ENCODE peak calls at places on chromosomes 1 and 21, in seven cellular contexts. One of them, this sample, is unnamed.

GRCh38 chr1:20174937-20175666 is 10.8 kb upstream of the UBXN10 start:
- DNase-seq in adipocyte: no peak
- DNase-seq in heart left ventricle: peak
- DNase-seq in keratinocyte: no peak
- DNase-seq in kidney: peak
- DNase-seq in tibial nerve: no peak
- DNase-seq in SK-N-MC: no peak
- DNase-seq in this sample: no peak

GRCh38 chr1:8351693-8352470 is 34.0 kb downstream of the SLC45A1 start:
- DNase-seq in adipocyte: peak
- DNase-seq in heart left ventricle: no peak
- DNase-seq in keratinocyte: no peak
- DNase-seq in kidney: peak
- DNase-seq in tibial nerve: no peak
- DNase-seq in SK-N-MC: no peak
- DNase-seq in this sample: no peak

GRCh38 chr1:60867782-60868181 is 214.6 kb upstream of the NFIA start:
- DNase-seq in adipocyte: no peak
- DNase-seq in heart left ventricle: no peak
- DNase-seq in keratinocyte: no peak
- DNase-seq in kidney: peak
- DNase-seq in tibial nerve: no peak
- DNase-seq in SK-N-MC: no peak
- DNase-seq in this sample: no peak

GRCh38 chr21:20661745-20662470 is 336.3 kb upstream of the NCAM2 start:
- DNase-seq in adipocyte: no peak
- DNase-seq in heart left ventricle: no peak
- DNase-seq in keratinocyte: no peak
- DNase-seq in kidney: no peak
- DNase-seq in tibial nerve: no peak
- DNase-seq in SK-N-MC: peak
- DNase-seq in this sample: no peak

GRCh38 chr1:95716550-95716949 is 482.5 kb downstream of the RWDD3 start:
- DNase-seq in adipocyte: no peak
- DNase-seq in heart left ventricle: no peak
- DNase-seq in keratinocyte: no peak
- DNase-seq in kidney: no peak
- DNase-seq in tibial nerve: no peak
- DNase-seq in SK-N-MC: no peak
- DNase-seq in this sample: no peak

GRCh38 chr1:228827026-228827425 is 91.7 kb downstream of the RHOU start:
- DNase-seq in adipocyte: no peak
- DNase-seq in heart left ventricle: no peak
- DNase-seq in keratinocyte: no peak
- DNase-seq in kidney: no peak
- DNase-seq in tibial nerve: no peak
- DNase-seq in SK-N-MC: no peak
- DNase-seq in this sample: peak

GRCh38 chr1:79376106-79376505 is 369.6 kb upstream of the ADGRL4 start:
- DNase-seq in adipocyte: no peak
- DNase-seq in heart left ventricle: no peak
- DNase-seq in keratinocyte: no peak
- DNase-seq in kidney: no peak
- DNase-seq in tibial nerve: no peak
- DNase-seq in SK-N-MC: peak
- DNase-seq in this sample: no peak

GRCh38 chr21:42157606-42158310 is 61.2 kb upstream of the ABCG1 start:
- DNase-seq in adipocyte: no peak
- DNase-seq in heart left ventricle: no peak
- DNase-seq in keratinocyte: no peak
- DNase-seq in kidney: peak
- DNase-seq in tibial nerve: no peak
- DNase-seq in SK-N-MC: no peak
- DNase-seq in this sample: no peak

GRCh38 chr21:46559291-46559983 is 45.4 kb downstream of the S100B start:
- DNase-seq in adipocyte: no peak
- DNase-seq in heart left ventricle: no peak
- DNase-seq in keratinocyte: no peak
- DNase-seq in kidney: no peak
- DNase-seq in tibial nerve: no peak
- DNase-seq in SK-N-MC: no peak
- DNase-seq in this sample: no peak

GRCh38 chr1:10932088-10932487 is 80.4 kb upstream of the TARDBP start:
- DNase-seq in adipocyte: no peak
- DNase-seq in heart left ventricle: peak
- DNase-seq in keratinocyte: no peak
- DNase-seq in kidney: no peak
- DNase-seq in tibial nerve: no peak
- DNase-seq in SK-N-MC: no peak
- DNase-seq in this sample: no peak

GRCh38 chr1:9852410-9853301 is 28.9 kb upstream of the CLSTN1 start:
- DNase-seq in adipocyte: peak
- DNase-seq in heart left ventricle: no peak
- DNase-seq in keratinocyte: no peak
- DNase-seq in kidney: no peak
- DNase-seq in tibial nerve: no peak
- DNase-seq in SK-N-MC: peak
- DNase-seq in this sample: peak

GRCh38 chr1:223837206-223837605 is 8.5 kb downstream of the TP53BP2 start:
- DNase-seq in adipocyte: no peak
- DNase-seq in heart left ventricle: no peak
- DNase-seq in keratinocyte: no peak
- DNase-seq in kidney: no peak
- DNase-seq in tibial nerve: no peak
- DNase-seq in SK-N-MC: no peak
- DNase-seq in this sample: peak

GRCh38 chr1:234295039-234295438 is 78.2 kb upstream of the COA6 start:
- DNase-seq in adipocyte: no peak
- DNase-seq in heart left ventricle: no peak
- DNase-seq in keratinocyte: no peak
- DNase-seq in kidney: no peak
- DNase-seq in tibial nerve: no peak
- DNase-seq in SK-N-MC: no peak
- DNase-seq in this sample: no peak

GRCh38 chr1:37841652-37842051 is 17.7 kb downstream of the MTF1 start:
- DNase-seq in adipocyte: no peak
- DNase-seq in heart left ventricle: no peak
- DNase-seq in keratinocyte: no peak
- DNase-seq in kidney: no peak
- DNase-seq in tibial nerve: no peak
- DNase-seq in SK-N-MC: no peak
- DNase-seq in this sample: no peak

GRCh38 chr1:37849480-37849879 is 9.9 kb downstream of the MTF1 start:
- DNase-seq in adipocyte: no peak
- DNase-seq in heart left ventricle: no peak
- DNase-seq in keratinocyte: no peak
- DNase-seq in kidney: no peak
- DNase-seq in tibial nerve: no peak
- DNase-seq in SK-N-MC: no peak
- DNase-seq in this sample: no peak

GRCh38 chr1:37845049-37845646 is 14.2 kb downstream of the MTF1 start:
- DNase-seq in adipocyte: no peak
- DNase-seq in heart left ventricle: no peak
- DNase-seq in keratinocyte: no peak
- DNase-seq in kidney: no peak
- DNase-seq in tibial nerve: no peak
- DNase-seq in SK-N-MC: no peak
- DNase-seq in this sample: no peak

GRCh38 chr1:37846634-37847339 is 12.6 kb downstream of the MTF1 start:
- DNase-seq in adipocyte: no peak
- DNase-seq in heart left ventricle: no peak
- DNase-seq in keratinocyte: no peak
- DNase-seq in kidney: no peak
- DNase-seq in tibial nerve: no peak
- DNase-seq in SK-N-MC: no peak
- DNase-seq in this sample: peak

DNA sequence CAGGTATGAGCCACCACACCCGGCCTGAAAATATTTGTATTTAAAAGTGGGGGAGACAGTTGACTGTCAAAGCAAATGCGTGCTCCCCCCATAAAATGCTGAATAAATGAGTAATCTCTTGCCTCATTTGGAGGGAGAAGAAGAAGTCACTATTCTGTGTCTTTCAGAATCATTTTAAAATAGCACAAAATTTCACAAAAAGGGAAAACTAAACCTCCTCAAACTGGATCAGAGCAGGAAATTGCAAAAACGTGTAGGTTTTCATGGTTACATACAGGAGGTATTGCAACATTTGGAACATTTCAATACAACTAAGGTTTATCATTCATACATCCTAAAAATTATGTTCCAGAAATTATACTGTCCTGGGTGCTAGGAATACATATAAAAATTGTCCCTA is 13.6 kb downstream of the MTF1 start:
- DNase-seq in adipocyte: peak
- DNase-seq in heart left ventricle: no peak
- DNase-seq in keratinocyte: no peak
- DNase-seq in kidney: no peak
- DNase-seq in tibial nerve: no peak
- DNase-seq in SK-N-MC: no peak
- DNase-seq in this sample: no peak
- H3K4me3 ChIP-seq in adipocyte: no peak
- H3K4me3 ChIP-seq in heart left ventricle: no peak
- H3K4me3 ChIP-seq in keratinocyte: no peak
- H3K4me3 ChIP-seq in kidney: no peak
- H3K4me3 ChIP-seq in tibial nerve: no peak
- H3K4me3 ChIP-seq in SK-N-MC: no peak
- H3K4me3 ChIP-seq in this sample: no peak

GRCh38 chr1:15222653-15223303 is 24.2 kb upstream of the FHAD1 start:
- DNase-seq in adipocyte: no peak
- DNase-seq in heart left ventricle: no peak
- DNase-seq in keratinocyte: no peak
- DNase-seq in kidney: no peak
- DNase-seq in tibial nerve: no peak
- DNase-seq in SK-N-MC: no peak
- DNase-seq in this sample: no peak
- H3K4me3 ChIP-seq in adipocyte: no peak
- H3K4me3 ChIP-seq in heart left ventricle: no peak
- H3K4me3 ChIP-seq in keratinocyte: no peak
- H3K4me3 ChIP-seq in kidney: no peak
- H3K4me3 ChIP-seq in tibial nerve: no peak
- H3K4me3 ChIP-seq in SK-N-MC: no peak
- H3K4me3 ChIP-seq in this sample: no peak

GRCh38 chr1:178998295-178998694 is 27.4 kb upstream of the FAM20B start:
- DNase-seq in adipocyte: no peak
- DNase-seq in heart left ventricle: no peak
- DNase-seq in keratinocyte: no peak
- DNase-seq in kidney: no peak
- DNase-seq in tibial nerve: no peak
- DNase-seq in SK-N-MC: no peak
- DNase-seq in this sample: no peak

GRCh38 chr1:179001451-179001850 is 24.2 kb upstream of the FAM20B start:
- DNase-seq in adipocyte: no peak
- DNase-seq in heart left ventricle: no peak
- DNase-seq in keratinocyte: no peak
- DNase-seq in kidney: no peak
- DNase-seq in tibial nerve: no peak
- DNase-seq in SK-N-MC: no peak
- DNase-seq in this sample: no peak

GRCh38 chr1:178999061-178999460 is 26.6 kb upstream of the FAM20B start:
- DNase-seq in adipocyte: no peak
- DNase-seq in heart left ventricle: no peak
- DNase-seq in keratinocyte: no peak
- DNase-seq in kidney: no peak
- DNase-seq in tibial nerve: no peak
- DNase-seq in SK-N-MC: no peak
- DNase-seq in this sample: no peak

GRCh38 chr1:179003474-179004066 is 22.1 kb upstream of the FAM20B start:
- DNase-seq in adipocyte: no peak
- DNase-seq in heart left ventricle: no peak
- DNase-seq in keratinocyte: no peak
- DNase-seq in kidney: no peak
- DNase-seq in tibial nerve: no peak
- DNase-seq in SK-N-MC: no peak
- DNase-seq in this sample: no peak

DNA sequence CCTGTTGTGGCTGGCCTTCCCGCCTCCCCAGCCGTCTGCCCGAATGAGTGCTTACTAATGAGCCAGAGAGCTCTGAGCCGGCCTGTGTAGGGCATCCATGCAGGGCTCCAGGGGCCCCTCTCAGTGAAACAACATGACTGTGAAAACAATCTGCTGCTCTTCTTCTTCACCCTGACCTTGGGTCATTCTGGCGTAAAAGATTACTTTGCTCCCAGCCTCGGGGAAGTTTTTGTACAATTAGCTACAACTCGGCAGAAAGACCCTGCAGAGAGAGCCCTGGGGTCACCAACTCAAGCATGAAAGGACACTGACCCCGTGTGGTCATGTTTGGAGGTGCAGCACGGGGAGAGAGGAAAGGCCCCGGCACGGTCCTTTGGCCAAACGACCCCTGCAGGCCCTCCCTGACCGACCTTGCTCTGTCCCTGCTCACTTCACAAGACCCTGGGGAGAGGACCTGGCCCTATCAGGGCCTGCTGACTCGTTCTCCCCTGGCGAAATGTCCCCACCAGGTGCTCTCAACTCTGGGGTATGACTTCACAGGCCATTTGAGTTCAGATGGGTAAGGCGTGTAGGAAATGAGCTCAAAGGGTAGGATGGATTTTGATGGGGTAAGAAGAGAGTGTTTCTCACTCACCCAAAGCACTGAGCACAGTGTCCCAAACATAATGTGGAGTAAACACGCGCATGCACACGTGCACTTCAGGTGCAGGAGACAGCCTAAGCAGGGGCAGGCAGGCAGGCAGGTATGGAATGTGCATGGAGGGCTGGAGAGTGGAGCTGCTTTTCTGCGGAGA is 22.9 kb upstream of the FAM20B start:
- DNase-seq in adipocyte: peak
- DNase-seq in heart left ventricle: peak
- DNase-seq in keratinocyte: no peak
- DNase-seq in kidney: peak
- DNase-seq in tibial nerve: peak
- DNase-seq in SK-N-MC: peak
- DNase-seq in this sample: peak
- H3K4me3 ChIP-seq in adipocyte: no peak
- H3K4me3 ChIP-seq in heart left ventricle: no peak
- H3K4me3 ChIP-seq in keratinocyte: no peak
- H3K4me3 ChIP-seq in kidney: peak
- H3K4me3 ChIP-seq in tibial nerve: peak
- H3K4me3 ChIP-seq in SK-N-MC: peak
- H3K4me3 ChIP-seq in this sample: no peak

DNA sequence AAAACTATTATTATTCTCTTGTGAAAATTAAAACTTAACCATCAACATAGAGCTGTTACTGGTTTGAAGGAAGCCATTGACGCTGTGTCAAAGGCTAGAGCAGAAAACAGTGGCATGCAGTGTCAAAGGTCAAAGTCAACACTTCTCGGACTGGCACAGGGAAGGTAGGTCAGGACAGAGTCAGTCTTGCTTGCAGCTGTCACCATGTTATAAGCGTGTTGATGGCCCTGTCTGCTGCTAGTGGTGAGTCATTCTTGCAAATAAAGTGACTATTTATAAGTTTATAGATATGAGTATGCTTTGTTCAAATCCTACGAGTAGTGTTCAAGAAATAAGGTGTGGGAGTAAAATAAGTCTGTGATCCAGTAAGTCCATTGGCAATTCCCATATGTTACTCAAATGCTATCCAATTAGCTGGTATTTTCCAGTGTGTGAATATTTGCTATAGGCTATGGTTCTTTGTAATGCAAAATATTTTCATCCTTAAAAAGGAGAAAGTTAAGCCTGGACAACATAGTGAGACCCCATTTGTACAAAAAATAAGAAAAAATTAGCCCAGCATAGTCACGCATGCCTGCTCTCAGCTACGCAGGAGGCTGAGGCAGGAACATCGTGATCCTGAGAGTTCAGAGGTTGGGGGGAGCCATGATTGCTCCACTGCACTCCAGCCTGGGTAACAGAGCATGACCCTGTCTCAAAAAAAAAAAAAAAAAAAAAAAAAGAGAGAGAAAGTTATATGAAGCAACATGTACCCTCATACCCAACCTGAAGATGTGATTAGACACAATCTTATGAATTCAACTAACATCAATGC is 26.3 kb upstream of the TINAGL1 start:
- DNase-seq in adipocyte: peak
- DNase-seq in heart left ventricle: no peak
- DNase-seq in keratinocyte: no peak
- DNase-seq in kidney: no peak
- DNase-seq in tibial nerve: no peak
- DNase-seq in SK-N-MC: no peak
- DNase-seq in this sample: peak
- H3K4me3 ChIP-seq in adipocyte: peak
- H3K4me3 ChIP-seq in heart left ventricle: peak
- H3K4me3 ChIP-seq in keratinocyte: peak
- H3K4me3 ChIP-seq in kidney: peak
- H3K4me3 ChIP-seq in tibial nerve: no peak
- H3K4me3 ChIP-seq in SK-N-MC: no peak
- H3K4me3 ChIP-seq in this sample: peak